ENCODE peak calls at places on chromosomes 2 and 18, in seven cellular contexts. E is neural progenitor cell; Q is endodermal cell; A is fibroblast of lung; K is cardiac muscle cell; Y is IMR-90; N is CD8-positive, alpha-beta T cell. U is an unnamed sample. For H3K36me3 and H3K9me3, the result is how much of the 10 kb centered on the place peaks cover.

GRCh38 chr18:51617572-51618260 is 420.2 kb upstream of the MEX3C start:
- DNase-seq in E (no peak), Q (no peak), A (peak), K (no peak), Y (no peak), N (no peak), U (no peak)

GRCh38 chr2:234203135-234203984 is 152.9 kb downstream of the SPP2 start:
- DNase-seq in E (no peak), Q (no peak), A (peak), K (peak), Y (peak), N (no peak), U (no peak)

GRCh38 chr18:14958701-14959100 is 210.7 kb downstream of the ANKRD30B start:
- DNase-seq in E (no peak), Q (no peak), A (no peak), K (no peak), Y (no peak), N (no peak), U (no peak)

GRCh38 chr2:112869258-112869842 is 32.8 kb upstream of the IL1B start:
- DNase-seq in E (no peak), Q (no peak), A (peak), K (peak), Y (peak), N (no peak), U (peak)

GRCh38 chr2:64992218-64992617 is 3.0 kb downstream of the SLC1A4 start:
- DNase-seq in E (no peak), Q (no peak), A (no peak), K (no peak), Y (no peak), N (no peak), U (no peak)

GRCh38 chr2:132645176-132645575 is 24.8 kb downstream of the LYPD1 start:
- DNase-seq in E (no peak), Q (no peak), A (no peak), K (no peak), Y (no peak), N (no peak), U (no peak)

GRCh38 chr18:12278765-12279682 is 24.9 kb downstream of the CIDEA start:
- DNase-seq in E (peak), Q (peak), A (peak), K (peak), Y (peak), N (no peak), U (peak)

GRCh38 chr2:189659734-189660133 is 1.5 kb upstream of the ASNSD1 start:
- DNase-seq in E (no peak), Q (no peak), A (peak), K (no peak), Y (peak), N (no peak), U (no peak)

GRCh38 chr2:121346886-121347285 is 61.9 kb upstream of the TFCP2L1 start:
- DNase-seq in E (no peak), Q (no peak), A (no peak), K (no peak), Y (no peak), N (no peak), U (no peak)

GRCh38 chr2:121348128-121348740 is 63.2 kb upstream of the TFCP2L1 start:
- DNase-seq in E (no peak), Q (no peak), A (no peak), K (no peak), Y (no peak), N (no peak), U (no peak)

GRCh38 chr2:121345101-121345500 is 60.1 kb upstream of the TFCP2L1 start:
- DNase-seq in E (no peak), Q (no peak), A (no peak), K (no peak), Y (no peak), N (no peak), U (no peak)

GRCh38 chr2:121346407-121346806 is 61.4 kb upstream of the TFCP2L1 start:
- DNase-seq in E (no peak), Q (no peak), A (no peak), K (no peak), Y (no peak), N (no peak), U (no peak)

GRCh38 chr2:121345887-121346286 is 60.9 kb upstream of the TFCP2L1 start:
- DNase-seq in E (no peak), Q (no peak), A (no peak), K (no peak), Y (no peak), N (no peak), U (no peak)
- H3K36me3 ChIP-seq in E (under half), Q (half or more), A (under half), K (half or more), Y (half or more), N (under half), U (half or more)

GRCh38 chr2:16625201-16625729 is 40.4 kb downstream of the CYRIA start:
- DNase-seq in E (no peak), Q (peak), A (no peak), K (peak), Y (no peak), N (no peak), U (peak)
- H3K27ac ChIP-seq in E (no peak), Q (no peak), A (no peak), K (no peak), Y (no peak), N (no peak), U (peak)

DNA sequence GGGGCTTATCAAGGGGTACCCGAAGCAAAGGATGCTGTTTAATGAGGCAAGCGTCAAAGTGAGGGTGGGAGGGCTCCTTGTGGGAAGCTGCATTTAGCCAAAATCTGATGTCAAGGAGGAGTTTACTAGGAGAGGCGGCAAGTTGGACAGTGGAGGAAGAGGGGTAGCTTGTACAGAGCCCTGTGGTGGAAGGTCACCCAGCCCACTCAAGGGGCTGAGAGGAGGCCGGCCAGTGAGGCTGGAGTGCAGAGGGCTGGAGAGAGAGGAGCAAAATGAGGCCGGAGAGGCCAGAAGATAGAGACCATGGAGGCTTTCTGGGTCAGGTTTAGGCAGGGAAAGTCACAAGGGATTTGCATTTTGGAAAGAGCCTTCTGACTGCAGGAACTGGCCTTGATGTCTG is 49.5 kb downstream of the ASB1 start:
- DNase-seq in E (no peak), Q (no peak), A (no peak), K (no peak), Y (no peak), N (no peak), U (no peak)
- H3K9me3 ChIP-seq in E (under half), Q (under half), A (under half), K (under half), Y (under half), N (under half), U (under half)

GRCh38 chr2:8965573-8965972 is 37.9 kb downstream of the MBOAT2 start:
- DNase-seq in E (no peak), Q (no peak), A (no peak), K (no peak), Y (no peak), N (no peak), U (no peak)
- H3K36me3 ChIP-seq in E (under half), Q (under half), A (under half), K (under half), Y (under half), N (under half), U (under half)

GRCh38 chr2:219447242-219448098 is 12.8 kb downstream of the SPEG start:
- DNase-seq in E (no peak), Q (peak), A (peak), K (no peak), Y (no peak), N (no peak), U (no peak)
- H3K27ac ChIP-seq in E (no peak), Q (no peak), A (no peak), K (no peak), Y (no peak), N (no peak), U (no peak)

DNA sequence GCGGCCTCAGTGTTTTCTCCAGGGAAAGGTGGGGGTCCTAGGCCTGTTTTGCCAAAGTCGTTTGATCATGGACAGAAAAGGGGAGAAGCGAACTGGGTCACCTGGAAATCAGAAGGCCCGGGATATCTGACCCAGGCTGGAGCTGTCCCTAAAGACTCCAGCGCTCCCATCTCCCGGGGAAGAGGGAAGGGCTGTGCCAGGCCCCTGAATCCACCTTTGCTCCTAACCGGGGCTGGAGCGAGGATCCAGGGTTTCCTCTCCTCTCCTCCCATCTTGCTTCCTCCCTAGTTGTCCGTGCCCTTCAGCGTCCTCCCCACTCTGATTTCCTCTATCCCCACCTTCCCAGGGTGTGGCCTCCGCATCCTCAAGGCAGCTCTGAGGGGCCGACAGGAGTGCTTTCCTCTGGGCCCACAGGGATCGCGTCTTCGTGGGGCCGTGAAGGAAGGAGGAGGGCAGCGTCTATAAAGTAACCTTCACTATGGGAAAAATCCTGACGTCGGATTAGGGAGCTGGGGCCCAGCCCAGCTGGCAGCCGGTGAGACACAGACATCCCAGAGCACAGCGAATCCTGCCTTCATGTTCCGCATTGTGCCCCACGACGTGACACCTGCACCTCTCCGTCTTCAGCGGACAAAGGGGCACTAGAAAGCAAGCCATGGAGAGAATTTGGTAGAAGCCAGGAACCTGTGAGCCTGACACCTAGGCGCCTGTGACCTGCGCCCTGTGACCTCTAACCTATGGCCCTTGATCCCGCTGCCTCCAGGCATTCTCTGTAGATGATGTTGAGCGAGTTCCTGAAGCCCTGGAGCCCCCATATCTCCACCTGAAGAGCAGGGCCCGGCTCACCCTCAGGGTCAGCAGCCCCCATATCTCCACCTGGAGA is 212.7 kb upstream of the SALL3 start:
- DNase-seq in E (no peak), Q (no peak), A (no peak), K (no peak), Y (no peak), N (no peak), U (no peak)
- H3K9me3 ChIP-seq in E (under half), Q (under half), A (under half), K (under half), Y (half or more), N (under half), U (under half)

GRCh38 chr18:9542924-9543323 is 67.6 kb downstream of the RALBP1 start:
- DNase-seq in E (no peak), Q (no peak), A (no peak), K (no peak), Y (no peak), N (no peak), U (no peak)
- H3K36me3 ChIP-seq in E (under half), Q (under half), A (under half), K (under half), Y (under half), N (under half), U (under half)